ENCODE peak calls at places on chromosomes 1 and 21, in four cellular contexts. X is tibial nerve, S is heart left ventricle, L is H1. A is an unnamed sample. For H3K4me1, the result is how much of the 10 kb centered on the place peaks cover.

GRCh38 chr1:206467915-206468314 is 2.4 kb upstream of the IKBKE start:
- DNase-seq in X (peak), S (no peak), L (no peak), A (peak)

GRCh38 chr21:19981938-19982337 is 1016.3 kb upstream of the NCAM2 start:
- DNase-seq in X (no peak), S (no peak), L (no peak), A (no peak)

GRCh38 chr1:179753061-179753460 is 10.0 kb downstream of the FAM163A start:
- DNase-seq in X (no peak), S (no peak), L (no peak), A (no peak)

GRCh38 chr1:51578383-51579109 is 38.3 kb upstream of the OSBPL9 start:
- DNase-seq in X (no peak), S (no peak), L (no peak), A (no peak)

GRCh38 chr1:67213948-67214347 is 47.7 kb downstream of the IL23R start:
- DNase-seq in X (no peak), S (no peak), L (no peak), A (no peak)

GRCh38 chr1:212699104-212699838 is 369 bp downstream of the BATF3 start:
- DNase-seq in X (peak), S (peak), L (peak), A (peak)

GRCh38 chr1:85607126-85607912 is 26.8 kb downstream of the CCN1 start:
- DNase-seq in X (no peak), S (no peak), L (peak), A (no peak)

GRCh38 chr1:17520041-17520440 is 19.5 kb upstream of the ARHGEF10L start:
- DNase-seq in X (no peak), S (no peak), L (no peak), A (no peak)

DNA sequence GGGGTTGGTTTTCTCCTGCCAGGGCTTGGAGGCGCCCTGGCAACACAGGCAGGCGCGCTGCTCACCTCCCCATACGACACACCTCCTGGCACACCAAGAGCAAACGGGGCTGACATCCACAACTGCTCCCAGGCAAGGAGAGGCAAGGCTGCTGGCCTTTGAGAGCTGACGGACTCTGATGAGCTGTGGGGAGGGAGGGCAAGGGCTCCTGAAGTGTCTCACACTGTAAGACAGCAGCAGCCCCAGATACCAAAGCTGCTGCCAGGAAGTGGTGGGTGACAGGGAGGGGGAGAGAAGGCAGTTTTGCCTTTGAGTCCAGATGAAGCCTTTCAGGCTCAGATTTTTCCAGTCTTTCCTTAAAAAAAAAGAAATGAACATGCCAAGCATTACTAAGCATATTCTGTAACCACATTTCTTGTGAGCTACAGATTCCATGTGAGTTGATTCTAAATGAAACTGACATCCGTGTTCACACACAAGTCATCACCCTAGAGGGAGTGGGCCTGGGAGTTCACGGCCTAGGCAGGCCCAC is 24.3 kb downstream of the PGBD5 start:
- DNase-seq in X (no peak), S (no peak), L (no peak), A (peak)
- H3K4me1 ChIP-seq in X (under half), S (under half), L (under half), A (under half)

GRCh38 chr1:10760566-10761502 is 35.6 kb downstream of the CASZ1 start:
- DNase-seq in X (no peak), S (no peak), L (no peak), A (no peak)
- H3K4me1 ChIP-seq in X (under half), S (half or more), L (under half), A (under half)

GRCh38 chr21:42527489-42528158 is 14.0 kb downstream of the SLC37A1 start:
- DNase-seq in X (no peak), S (no peak), L (no peak), A (peak)
- H3K4me1 ChIP-seq in X (under half), S (under half), L (under half), A (under half)

DNA sequence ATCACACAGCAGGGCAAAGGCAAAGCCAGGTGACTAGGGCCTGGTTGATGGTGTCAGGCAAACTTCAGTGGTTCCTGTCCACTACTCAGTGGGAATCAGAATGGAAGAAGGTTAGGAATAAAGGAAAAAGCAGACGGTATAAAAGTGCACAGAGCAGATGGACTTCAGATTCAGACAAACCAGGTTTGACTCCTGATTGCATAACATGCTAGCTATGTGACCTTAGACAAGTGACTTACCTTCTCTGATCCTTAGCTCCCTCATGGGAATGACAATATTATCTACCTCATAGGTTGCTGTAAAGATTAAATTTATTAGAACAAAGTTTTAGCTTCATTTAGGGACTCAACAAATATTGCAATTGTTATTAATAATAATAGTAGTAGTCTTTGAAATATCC is 4.9 kb downstream of the PAQR7 start:
- DNase-seq in X (no peak), S (no peak), L (no peak), A (no peak)
- H3K4me1 ChIP-seq in X (under half), S (under half), L (under half), A (under half)

GRCh38 chr1:19481826-19482398 is 3.4 kb downstream of the CAPZB start:
- DNase-seq in X (no peak), S (no peak), L (no peak), A (no peak)

GRCh38 chr1:19478241-19478780 is 7.0 kb downstream of the CAPZB start:
- DNase-seq in X (no peak), S (no peak), L (no peak), A (no peak)

GRCh38 chr1:19477284-19478240 is 7.8 kb downstream of the CAPZB start:
- DNase-seq in X (no peak), S (no peak), L (no peak), A (no peak)

GRCh38 chr1:19480282-19480681 is 5.1 kb downstream of the CAPZB start:
- DNase-seq in X (no peak), S (no peak), L (no peak), A (no peak)

DNA sequence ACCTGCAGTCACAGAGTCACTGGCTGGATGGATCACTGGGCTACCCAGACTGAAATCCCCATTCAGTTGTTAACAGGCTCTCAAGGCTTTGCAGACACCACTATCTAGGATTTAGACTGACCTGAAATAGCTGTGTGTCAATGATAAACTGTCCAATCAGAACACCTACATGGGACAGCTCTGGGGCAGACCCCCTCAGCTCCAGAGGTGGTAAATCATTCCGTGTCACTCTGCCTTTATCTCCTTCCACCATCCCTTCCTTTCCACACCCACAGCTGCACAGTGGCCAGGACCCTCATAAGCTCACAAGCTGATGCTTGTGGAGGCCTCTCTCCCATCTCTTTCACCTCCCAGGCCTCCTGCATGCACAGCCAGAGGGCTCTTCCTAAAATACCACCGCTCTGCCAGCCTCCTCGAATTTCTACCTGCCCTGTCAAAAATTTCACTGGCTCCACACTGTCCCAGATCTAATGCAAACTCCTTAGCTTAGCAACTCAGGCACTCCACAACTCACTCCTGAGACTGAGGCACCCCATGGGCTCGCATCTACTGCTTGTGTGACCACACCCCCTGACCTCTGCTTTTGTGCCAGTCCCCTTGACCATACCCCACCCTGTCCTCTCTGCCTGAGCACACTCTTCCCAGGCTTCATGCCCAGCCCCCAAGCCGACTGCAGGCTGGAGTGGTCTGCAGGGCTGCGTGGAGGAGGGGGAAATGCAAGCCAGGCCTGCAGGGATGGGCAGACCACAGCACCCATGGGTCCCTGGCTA is 5.8 kb downstream of the CAPZB start:
- DNase-seq in X (no peak), S (no peak), L (no peak), A (no peak)
- H3K4me1 ChIP-seq in X (under half), S (half or more), L (under half), A (under half)

DNA sequence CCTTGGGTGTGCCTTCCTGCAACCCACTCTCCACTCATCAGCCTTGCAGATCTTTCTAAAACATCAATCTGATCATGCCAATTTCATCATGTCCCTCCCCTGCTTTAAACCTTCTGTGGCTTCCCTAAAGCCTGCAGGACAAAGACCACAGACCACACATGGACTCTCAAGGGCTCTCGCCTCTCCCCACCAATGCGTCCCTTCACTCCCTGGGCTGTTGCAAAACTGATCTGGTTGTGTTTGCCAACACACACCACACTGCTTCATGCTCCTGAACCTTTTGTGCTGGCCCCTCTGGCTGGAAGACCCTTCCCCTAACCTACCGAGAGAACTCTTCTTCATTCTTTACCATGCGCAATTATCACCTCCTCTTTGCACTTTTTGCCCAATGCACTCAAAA is 72.4 kb downstream of the ITPKB start:
- DNase-seq in X (no peak), S (no peak), L (no peak), A (no peak)
- H3K4me1 ChIP-seq in X (under half), S (half or more), L (under half), A (half or more)

DNA sequence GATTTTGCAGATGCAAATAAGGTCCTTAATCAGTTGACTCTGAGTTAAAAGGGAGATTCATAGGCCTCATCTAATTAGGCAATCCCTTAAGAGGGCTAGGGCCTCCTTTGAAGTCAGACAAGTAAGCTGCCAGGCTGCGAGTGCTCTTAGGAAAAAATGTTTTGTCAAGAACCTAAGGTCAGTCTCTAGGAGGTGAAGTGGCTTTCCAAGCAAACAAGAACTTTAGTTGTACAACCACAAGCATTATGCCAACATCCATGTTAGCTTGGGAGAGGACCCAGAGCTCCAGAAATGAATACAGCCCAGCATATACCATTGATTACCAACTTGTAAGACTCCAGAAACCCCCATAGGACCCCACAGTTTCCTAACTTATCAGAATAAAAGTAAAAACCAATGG is 1366.2 kb downstream of the PLA2G4A start:
- DNase-seq in X (no peak), S (no peak), L (no peak), A (no peak)
- H3K4me1 ChIP-seq in X (under half), S (under half), L (under half), A (under half)

GRCh38 chr1:151549199-151549598 is 9.1 kb downstream of the TUFT1 start:
- DNase-seq in X (no peak), S (no peak), L (no peak), A (no peak)

GRCh38 chr1:151547900-151548230 is 7.8 kb downstream of the TUFT1 start:
- DNase-seq in X (no peak), S (no peak), L (no peak), A (no peak)

GRCh38 chr1:151546006-151546925 is 6.2 kb downstream of the TUFT1 start:
- DNase-seq in X (no peak), S (no peak), L (no peak), A (no peak)

GRCh38 chr1:151545542-151545941 is 5.4 kb downstream of the TUFT1 start:
- DNase-seq in X (no peak), S (no peak), L (no peak), A (no peak)

DNA sequence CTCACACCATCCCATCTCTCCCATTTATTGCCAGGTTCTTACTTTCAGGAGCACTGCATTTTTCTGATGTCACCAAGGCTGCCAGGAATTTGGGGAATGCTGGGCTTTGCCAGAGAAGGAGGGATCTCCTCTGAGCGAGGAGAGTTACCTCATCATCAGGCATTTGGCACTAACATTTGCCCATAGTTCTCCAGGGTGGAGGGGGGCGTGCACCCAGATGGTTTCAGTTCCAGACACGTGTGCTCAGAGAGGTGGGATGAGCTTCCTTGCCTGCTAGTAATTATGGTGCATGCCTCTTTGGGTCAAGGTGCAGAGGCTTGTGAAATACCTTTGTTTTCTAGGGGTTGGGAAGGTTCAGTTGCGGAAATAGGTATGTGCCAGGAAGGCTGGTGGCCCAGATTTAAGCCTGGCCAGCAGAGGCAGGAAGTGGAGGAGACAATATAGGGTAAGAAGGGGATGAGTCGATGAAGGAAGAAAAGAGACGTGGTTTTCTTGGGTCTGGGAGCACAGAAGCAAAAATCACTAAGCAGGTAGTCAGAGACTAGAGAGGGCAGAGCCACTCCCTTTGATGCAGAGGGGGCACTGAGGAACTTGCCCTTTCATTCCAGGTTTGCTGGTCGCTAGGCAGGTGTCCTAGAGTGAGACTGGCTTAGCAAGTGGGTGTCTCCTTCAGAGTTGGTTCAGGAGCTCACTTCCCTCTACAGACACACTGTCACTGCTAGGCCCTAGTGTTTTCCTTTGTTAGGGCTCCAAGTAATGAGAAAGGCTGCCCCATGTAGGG is 7.2 kb downstream of the TUFT1 start:
- DNase-seq in X (peak), S (no peak), L (no peak), A (peak)
- H3K4me1 ChIP-seq in X (under half), S (under half), L (under half), A (under half)